ENCODE peak calls at places on chromosomes 6 and 20, in eight cellular contexts. F is neural progenitor cell; O is kidney tubule cell; K is HCEC 1CT; E is stimulated activated CD4-positive, alpha-beta T cell treated with anti-CD3 and anti-CD28 coated beads, Interleukin-4, amount 100 ng/mL, for 24 hours; S is mucosa of gallbladder; L is memory B cell; C is IMR-90. Z is an unnamed sample.

GRCh38 chr6:53310751-53311585 is 37.8 kb downstream of the ELOVL5 start:
- DNase-seq in F (no peak), O (no peak), K (no peak), E (no peak), S (no peak), L (no peak), C (no peak), Z (no peak)

GRCh38 chr20:34553366-34553867 is 5.1 kb upstream of the MAP1LC3A start:
- DNase-seq in F (no peak), O (no peak), K (no peak), E (no peak), S (no peak), L (no peak), C (no peak), Z (no peak)

GRCh38 chr6:78533426-78533825 is 333.9 kb upstream of the IRAK1BP1 start:
- DNase-seq in F (no peak), O (no peak), K (no peak), E (no peak), S (no peak), L (no peak), C (peak), Z (no peak)

GRCh38 chr20:2394411-2395055 is 13.8 kb downstream of the TGM6 start:
- DNase-seq in F (no peak), O (no peak), K (no peak), E (no peak), S (no peak), L (no peak), C (no peak), Z (peak)

GRCh38 chr6:46235242-46235641 is 64.5 kb upstream of the ENPP5 start:
- DNase-seq in F (no peak), O (no peak), K (no peak), E (no peak), S (no peak), L (no peak), C (no peak), Z (no peak)

GRCh38 chr6:113693866-113694265 is 163.3 kb upstream of the MARCKS start:
- DNase-seq in F (no peak), O (no peak), K (no peak), E (no peak), S (no peak), L (no peak), C (no peak), Z (no peak)

GRCh38 chr6:62323818-62324217 is 37.8 kb upstream of the KHDRBS2 start:
- DNase-seq in F (peak), O (no peak), K (no peak), E (no peak), S (no peak), L (no peak), C (no peak), Z (no peak)

GRCh38 chr6:2448826-2449571 is 203.6 kb upstream of the GMDS start:
- DNase-seq in F (peak), O (peak), K (peak), E (peak), S (peak), L (no peak), C (peak), Z (no peak)

GRCh38 chr6:119986934-119987549 is 637.5 kb upstream of the MAN1A1 start:
- DNase-seq in F (peak), O (no peak), K (no peak), E (no peak), S (no peak), L (no peak), C (no peak), Z (no peak)

Z was measured in foreskin keratinocyte.